ENCODE peak calls at places on chromosomes 13 and 19, in six cellular contexts. One of them, this sample, is unnamed. For H3K36me3, the result is how much of the 10 kb centered on the place peaks cover.

GRCh38 chr13:45292176-45292575 is 48.8 kb downstream of the TPT1 start:
- DNase-seq in K562: no peak
- DNase-seq in heart left ventricle: no peak
- DNase-seq in psoas muscle: no peak
- DNase-seq in CD8-positive, alpha-beta T cell: no peak
- DNase-seq in right atrium auricular region: no peak
- DNase-seq in this sample: no peak

GRCh38 chr13:98358933-98359332 is 181.9 kb upstream of the RNF113B start:
- DNase-seq in K562: no peak
- DNase-seq in heart left ventricle: no peak
- DNase-seq in psoas muscle: no peak
- DNase-seq in CD8-positive, alpha-beta T cell: no peak
- DNase-seq in right atrium auricular region: no peak
- DNase-seq in this sample: no peak

GRCh38 chr13:40662866-40663265 is 3.6 kb downstream of the FOXO1 start:
- DNase-seq in K562: no peak
- DNase-seq in heart left ventricle: no peak
- DNase-seq in psoas muscle: no peak
- DNase-seq in CD8-positive, alpha-beta T cell: no peak
- DNase-seq in right atrium auricular region: no peak
- DNase-seq in this sample: no peak

GRCh38 chr13:23778879-23779278 is 110.3 kb downstream of the MIPEP start:
- DNase-seq in K562: no peak
- DNase-seq in heart left ventricle: no peak
- DNase-seq in psoas muscle: no peak
- DNase-seq in CD8-positive, alpha-beta T cell: no peak
- DNase-seq in right atrium auricular region: no peak
- DNase-seq in this sample: no peak

GRCh38 chr13:41974262-41974900 is 13.5 kb upstream of the VWA8 start:
- DNase-seq in K562: no peak
- DNase-seq in heart left ventricle: no peak
- DNase-seq in psoas muscle: no peak
- DNase-seq in CD8-positive, alpha-beta T cell: peak
- DNase-seq in right atrium auricular region: no peak
- DNase-seq in this sample: no peak

GRCh38 chr13:66657165-66657895 is 572.8 kb downstream of the PCDH9 start:
- DNase-seq in K562: no peak
- DNase-seq in heart left ventricle: peak
- DNase-seq in psoas muscle: peak
- DNase-seq in CD8-positive, alpha-beta T cell: no peak
- DNase-seq in right atrium auricular region: peak
- DNase-seq in this sample: peak

GRCh38 chr19:17475541-17476115 is 5.3 kb downstream of the SLC27A1 start:
- DNase-seq in K562: no peak
- DNase-seq in heart left ventricle: peak
- DNase-seq in psoas muscle: peak
- DNase-seq in CD8-positive, alpha-beta T cell: no peak
- DNase-seq in right atrium auricular region: peak
- DNase-seq in this sample: no peak

GRCh38 chr13:33363328-33363727 is 77.8 kb upstream of the STARD13 start:
- DNase-seq in K562: no peak
- DNase-seq in heart left ventricle: no peak
- DNase-seq in psoas muscle: no peak
- DNase-seq in CD8-positive, alpha-beta T cell: no peak
- DNase-seq in right atrium auricular region: no peak
- DNase-seq in this sample: no peak

GRCh38 chr13:77516342-77516789 is 19.1 kb upstream of the SCEL start:
- DNase-seq in K562: no peak
- DNase-seq in heart left ventricle: no peak
- DNase-seq in psoas muscle: no peak
- DNase-seq in CD8-positive, alpha-beta T cell: no peak
- DNase-seq in right atrium auricular region: no peak
- DNase-seq in this sample: peak

GRCh38 chr19:18478545-18479311 is 40.8 kb upstream of the ISYNA1 start:
- DNase-seq in K562: no peak
- DNase-seq in heart left ventricle: peak
- DNase-seq in psoas muscle: peak
- DNase-seq in CD8-positive, alpha-beta T cell: peak
- DNase-seq in right atrium auricular region: peak
- DNase-seq in this sample: peak

GRCh38 chr13:107827840-107828549 is 387.3 kb downstream of the LIG4 start:
- DNase-seq in K562: no peak
- DNase-seq in heart left ventricle: no peak
- DNase-seq in psoas muscle: no peak
- DNase-seq in CD8-positive, alpha-beta T cell: no peak
- DNase-seq in right atrium auricular region: no peak
- DNase-seq in this sample: no peak

GRCh38 chr19:41218615-41219507 is at the start of gene AXL:
- DNase-seq in K562: peak
- DNase-seq in heart left ventricle: peak
- DNase-seq in psoas muscle: peak
- DNase-seq in CD8-positive, alpha-beta T cell: no peak
- DNase-seq in right atrium auricular region: peak
- DNase-seq in this sample: peak

GRCh38 chr13:74575729-74576125 is 441.5 kb upstream of the KLF12 start:
- DNase-seq in K562: peak
- DNase-seq in heart left ventricle: peak
- DNase-seq in psoas muscle: peak
- DNase-seq in CD8-positive, alpha-beta T cell: peak
- DNase-seq in right atrium auricular region: peak
- DNase-seq in this sample: peak

GRCh38 chr19:46116121-46116520 is 8.4 kb downstream of the IGFL3 start:
- DNase-seq in K562: no peak
- DNase-seq in heart left ventricle: no peak
- DNase-seq in psoas muscle: no peak
- DNase-seq in CD8-positive, alpha-beta T cell: no peak
- DNase-seq in right atrium auricular region: no peak
- DNase-seq in this sample: peak

GRCh38 chr19:1944088-1944915 is 3.3 kb downstream of the CSNK1G2 start:
- DNase-seq in K562: no peak
- DNase-seq in heart left ventricle: no peak
- DNase-seq in psoas muscle: no peak
- DNase-seq in CD8-positive, alpha-beta T cell: no peak
- DNase-seq in right atrium auricular region: no peak
- DNase-seq in this sample: no peak

GRCh38 chr19:4499318-4499717 is 19.0 kb downstream of the PLIN4 start:
- DNase-seq in K562: no peak
- DNase-seq in heart left ventricle: no peak
- DNase-seq in psoas muscle: no peak
- DNase-seq in CD8-positive, alpha-beta T cell: no peak
- DNase-seq in right atrium auricular region: no peak
- DNase-seq in this sample: no peak

GRCh38 chr19:4499855-4500254 is 18.4 kb downstream of the PLIN4 start:
- DNase-seq in K562: no peak
- DNase-seq in heart left ventricle: peak
- DNase-seq in psoas muscle: no peak
- DNase-seq in CD8-positive, alpha-beta T cell: no peak
- DNase-seq in right atrium auricular region: no peak
- DNase-seq in this sample: no peak

GRCh38 chr19:4495471-4495870 is 22.8 kb downstream of the PLIN4 start:
- DNase-seq in K562: no peak
- DNase-seq in heart left ventricle: no peak
- DNase-seq in psoas muscle: no peak
- DNase-seq in CD8-positive, alpha-beta T cell: no peak
- DNase-seq in right atrium auricular region: no peak
- DNase-seq in this sample: no peak

GRCh38 chr19:4496304-4496703 is 22.0 kb downstream of the PLIN4 start:
- DNase-seq in K562: no peak
- DNase-seq in heart left ventricle: no peak
- DNase-seq in psoas muscle: no peak
- DNase-seq in CD8-positive, alpha-beta T cell: no peak
- DNase-seq in right atrium auricular region: no peak
- DNase-seq in this sample: no peak

DNA sequence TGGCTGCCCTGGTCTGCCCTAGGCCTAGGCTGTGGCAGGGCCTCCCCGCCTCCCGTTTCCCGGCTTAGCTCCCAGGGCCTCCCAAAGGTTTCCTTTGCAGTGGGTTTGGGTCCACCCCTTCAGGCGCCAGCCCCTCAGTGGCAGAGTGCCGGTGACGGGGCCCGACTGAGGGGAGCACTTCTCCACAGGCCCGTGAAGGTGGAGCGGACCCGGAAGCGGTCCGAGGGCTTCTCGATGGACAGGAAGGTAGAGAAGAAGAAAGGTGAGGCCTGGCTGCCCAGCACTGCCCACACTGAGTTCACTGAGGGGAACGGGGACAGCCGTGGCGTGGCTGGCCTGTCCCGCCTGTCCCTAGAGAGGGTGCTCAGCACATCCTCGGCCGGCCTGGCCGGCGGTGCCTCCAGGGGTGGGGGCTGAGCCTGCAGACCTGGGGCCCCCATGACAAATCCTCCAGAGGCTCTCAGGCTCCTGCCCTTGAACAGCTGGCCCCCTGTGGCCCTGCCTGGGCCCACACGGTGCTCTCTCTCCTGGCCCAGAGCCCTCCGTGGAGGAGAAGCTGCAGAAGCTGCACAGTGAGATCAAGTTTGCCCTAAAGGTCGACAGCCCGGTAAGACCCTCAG is 20.4 kb downstream of the PLIN4 start:
- DNase-seq in K562: no peak
- DNase-seq in heart left ventricle: no peak
- DNase-seq in psoas muscle: no peak
- DNase-seq in CD8-positive, alpha-beta T cell: no peak
- DNase-seq in right atrium auricular region: no peak
- DNase-seq in this sample: no peak
- H3K36me3 ChIP-seq in K562: half or more
- H3K36me3 ChIP-seq in heart left ventricle: under half
- H3K36me3 ChIP-seq in psoas muscle: half or more
- H3K36me3 ChIP-seq in CD8-positive, alpha-beta T cell: under half
- H3K36me3 ChIP-seq in right atrium auricular region: half or more
- H3K36me3 ChIP-seq in this sample: under half

GRCh38 chr19:55676384-55676783 is 1.4 kb downstream of the EPN1 start:
- DNase-seq in K562: no peak
- DNase-seq in heart left ventricle: no peak
- DNase-seq in psoas muscle: no peak
- DNase-seq in CD8-positive, alpha-beta T cell: no peak
- DNase-seq in right atrium auricular region: no peak
- DNase-seq in this sample: peak

GRCh38 chr19:55673889-55674288 is 1.1 kb upstream of the EPN1 start:
- DNase-seq in K562: peak
- DNase-seq in heart left ventricle: no peak
- DNase-seq in psoas muscle: no peak
- DNase-seq in CD8-positive, alpha-beta T cell: no peak
- DNase-seq in right atrium auricular region: no peak
- DNase-seq in this sample: no peak

GRCh38 chr19:55675661-55676354 is 782 bp downstream of the EPN1 start:
- DNase-seq in K562: no peak
- DNase-seq in heart left ventricle: no peak
- DNase-seq in psoas muscle: no peak
- DNase-seq in CD8-positive, alpha-beta T cell: no peak
- DNase-seq in right atrium auricular region: no peak
- DNase-seq in this sample: no peak

GRCh38 chr19:55674459-55674840 is 576 bp upstream of the EPN1 start:
- DNase-seq in K562: no peak
- DNase-seq in heart left ventricle: no peak
- DNase-seq in psoas muscle: no peak
- DNase-seq in CD8-positive, alpha-beta T cell: no peak
- DNase-seq in right atrium auricular region: no peak
- DNase-seq in this sample: no peak

DNA sequence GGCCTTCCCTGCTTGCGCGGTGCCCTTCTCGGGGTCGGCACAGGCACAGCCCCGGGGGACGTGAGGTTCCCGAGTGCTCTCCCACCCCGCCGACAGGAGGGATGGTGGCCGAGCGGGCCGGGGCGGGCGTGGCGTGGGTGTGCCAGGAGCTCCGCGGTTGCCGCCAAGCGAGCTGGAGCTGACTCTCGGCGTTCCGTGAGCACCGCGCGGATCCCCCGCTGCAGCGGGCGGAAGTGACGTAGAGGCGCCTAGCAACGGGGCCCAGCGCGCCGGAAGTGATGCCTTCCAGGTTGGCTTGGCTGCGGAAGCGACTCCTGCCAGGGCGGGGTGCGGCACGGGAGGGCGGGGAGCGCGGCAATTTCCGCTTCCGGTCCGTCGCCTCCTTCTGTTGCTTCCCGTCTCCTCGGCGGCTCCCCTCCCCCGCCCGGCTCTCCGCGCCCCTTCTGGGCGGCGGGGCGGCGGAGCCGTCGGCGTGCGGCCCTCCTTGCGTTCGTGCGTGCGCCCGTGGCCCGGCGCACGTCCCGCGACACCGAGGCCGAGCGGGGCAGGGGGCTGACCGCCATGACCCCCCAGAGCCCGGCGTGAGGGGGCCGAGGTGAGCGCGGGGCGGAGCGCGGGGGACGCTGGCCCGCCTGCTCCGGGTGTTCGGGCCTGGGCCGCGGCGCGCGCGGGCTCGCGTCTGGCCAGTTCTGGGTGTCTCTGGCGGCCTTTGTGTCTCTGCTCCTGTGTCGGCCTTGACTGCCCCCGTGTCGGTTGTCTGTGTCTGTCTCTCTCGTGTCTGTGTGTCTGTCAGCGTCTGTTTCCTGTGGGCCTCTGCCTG is at the start of gene EPN1:
- DNase-seq in K562: peak
- DNase-seq in heart left ventricle: peak
- DNase-seq in psoas muscle: peak
- DNase-seq in CD8-positive, alpha-beta T cell: peak
- DNase-seq in right atrium auricular region: peak
- DNase-seq in this sample: peak
- H3K36me3 ChIP-seq in K562: half or more
- H3K36me3 ChIP-seq in heart left ventricle: under half
- H3K36me3 ChIP-seq in psoas muscle: half or more
- H3K36me3 ChIP-seq in CD8-positive, alpha-beta T cell: under half
- H3K36me3 ChIP-seq in right atrium auricular region: under half
- H3K36me3 ChIP-seq in this sample: half or more

GRCh38 chr19:38629568-38629967 is 10.6 kb downstream of the EIF3K start:
- DNase-seq in K562: no peak
- DNase-seq in heart left ventricle: no peak
- DNase-seq in psoas muscle: no peak
- DNase-seq in CD8-positive, alpha-beta T cell: no peak
- DNase-seq in right atrium auricular region: no peak
- DNase-seq in this sample: no peak
- H3K36me3 ChIP-seq in K562: half or more
- H3K36me3 ChIP-seq in heart left ventricle: under half
- H3K36me3 ChIP-seq in psoas muscle: half or more
- H3K36me3 ChIP-seq in CD8-positive, alpha-beta T cell: half or more
- H3K36me3 ChIP-seq in right atrium auricular region: half or more
- H3K36me3 ChIP-seq in this sample: half or more

DNA sequence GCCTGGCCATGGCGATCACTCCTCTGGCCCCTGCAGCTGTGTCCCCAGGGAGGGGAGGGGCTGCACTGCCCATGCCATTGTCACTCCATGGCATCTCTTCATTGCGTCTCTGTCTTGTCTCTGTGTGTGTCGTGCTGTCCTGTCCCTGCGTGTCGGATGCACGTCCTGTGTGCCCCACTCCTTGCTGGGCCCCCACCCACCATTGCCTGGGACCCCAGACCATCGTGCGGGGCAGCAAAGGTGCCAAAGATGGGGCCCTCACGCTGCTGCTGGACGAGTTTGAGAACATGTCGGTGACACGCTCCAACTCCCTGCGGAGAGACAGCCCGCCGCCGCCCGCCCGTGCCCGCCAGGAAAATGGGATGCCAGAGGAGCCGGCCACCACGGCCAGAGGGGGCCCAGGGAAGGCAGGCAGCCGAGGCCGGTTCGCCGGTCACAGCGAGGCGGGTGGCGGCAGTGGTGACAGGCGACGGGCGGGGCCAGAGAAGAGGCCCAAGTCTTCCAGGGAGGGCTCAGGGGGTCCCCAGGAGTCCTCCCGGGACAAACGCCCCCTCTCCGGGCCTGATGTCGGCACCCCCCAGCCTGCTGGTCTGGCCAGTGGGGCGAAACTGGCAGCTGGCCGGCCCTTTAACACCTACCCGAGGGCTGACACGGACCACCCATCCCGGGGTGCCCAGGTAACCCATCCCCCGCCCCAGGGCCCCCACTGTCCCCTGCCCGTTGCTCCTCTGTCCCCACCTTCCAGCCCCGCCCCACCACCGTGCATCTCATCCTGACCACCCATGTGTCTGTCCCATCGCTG is 23.9 kb upstream of the NCCRP1 start:
- DNase-seq in K562: no peak
- DNase-seq in heart left ventricle: no peak
- DNase-seq in psoas muscle: no peak
- DNase-seq in CD8-positive, alpha-beta T cell: no peak
- DNase-seq in right atrium auricular region: no peak
- DNase-seq in this sample: no peak
- H3K36me3 ChIP-seq in K562: under half
- H3K36me3 ChIP-seq in heart left ventricle: under half
- H3K36me3 ChIP-seq in psoas muscle: under half
- H3K36me3 ChIP-seq in CD8-positive, alpha-beta T cell: under half
- H3K36me3 ChIP-seq in right atrium auricular region: under half
- H3K36me3 ChIP-seq in this sample: under half